ENCODE peak calls at places on chromosomes 5 and 9, in four cellular contexts. R, O, S and X are unnamed samples.

GRCh38 chr9:114677418-114677817 is 4.6 kb downstream of the TEX48 start:
- DNase-seq in R (no peak), O (no peak), S (no peak), X (no peak)

GRCh38 chr5:121430538-121430937 is 421.1 kb upstream of the FTMT start:
- DNase-seq in O (no peak), R (no peak), S (no peak), X (no peak)

GRCh38 chr5:32233696-32234447 is 59.8 kb upstream of the GOLPH3 start:
- DNase-seq in R (no peak), O (no peak), S (no peak), X (no peak)

GRCh38 chr5:180133060-180133459 is 61.5 kb upstream of the RNF130 start:
- DNase-seq in S (no peak), R (no peak), O (no peak), X (no peak)

GRCh38 chr5:149593370-149593769 is 12.1 kb downstream of the ARHGEF37 start:
- DNase-seq in R (no peak), O (no peak), S (no peak), X (no peak)

GRCh38 chr9:33257276-33257675 is 7.2 kb downstream of the BAG1 start:
- DNase-seq in O (no peak), S (no peak), R (no peak), X (no peak)

GRCh38 chr9:95816716-95817115 is 58.8 kb upstream of the ERCC6L2 start:
- DNase-seq in S (no peak), R (no peak), O (no peak), X (no peak)

GRCh38 chr9:77427256-77427927 is 220.7 kb downstream of the GNA14 start:
- DNase-seq in R (no peak), S (no peak), O (no peak), X (no peak)

GRCh38 chr9:17578911-17579793 is at the start of gene SH3GL2:
- DNase-seq in R (peak; percentile 44), S (no peak), O (peak; percentile 94), X (no peak)

GRCh38 chr5:82939326-82939725 is 137.9 kb downstream of the TMEM167A start:
- DNase-seq in R (no peak), O (no peak), S (no peak), X (no peak)

GRCh38 chr5:24364711-24365110 is 280.1 kb downstream of the CDH10 start:
- DNase-seq in R (no peak), O (no peak), S (no peak), X (no peak)

GRCh38 chr9:136668983-136669790 is 6.5 kb downstream of the EGFL7 start:
- DNase-seq in O (no peak), R (no peak), S (no peak), X (no peak)

GRCh38 chr5:14753947-14754346 is 89.4 kb downstream of the OTULIN start:
- DNase-seq in O (no peak), S (no peak), R (peak; percentile 46), X (no peak)

GRCh38 chr5:60687927-60688720 is 11.8 kb downstream of the DEPDC1B start:
- DNase-seq in S (no peak), O (no peak), R (no peak), X (no peak)

GRCh38 chr5:135031146-135031812 is 2.7 kb downstream of the PITX1 start:
- DNase-seq in O (peak; percentile 84), S (no peak), R (no peak), X (no peak)

GRCh38 chr5:171810217-171810616 is 24.6 kb downstream of the SMIM23 start:
- DNase-seq in R (no peak), O (no peak), S (no peak), X (no peak)

GRCh38 chr5:115961413-115962238 is 649 bp upstream of the LVRN start:
- DNase-seq in O (peak; percentile 35), S (no peak), R (no peak), X (no peak)

GRCh38 chr5:66255702-66256101 is 111.6 kb downstream of the SREK1 start:
- DNase-seq in S (no peak), R (no peak), O (no peak), X (no peak)

GRCh38 chr9:132078369-132079356 is 1.0 kb downstream of the MED27 start:
- DNase-seq in R (no peak), S (no peak), O (no peak), X (peak; percentile 61)

GRCh38 chr9:72680593-72681317 is 159.3 kb downstream of the TMC1 start:
- DNase-seq in S (no peak), R (no peak), O (peak; percentile 77), X (no peak)

GRCh38 chr5:143031781-143032724 is 261.9 kb downstream of the ARHGAP26 start:
- DNase-seq in O (no peak), S (no peak), R (no peak), X (no peak)

GRCh38 chr9:121992571-121993212 is 100.4 kb downstream of the TTLL11 start:
- DNase-seq in O (peak; percentile 55), S (peak; percentile 15), R (peak; percentile 30), X (peak; percentile 59)

GRCh38 chr5:158979749-158980521 is 119.8 kb downstream of the EBF1 start:
- DNase-seq in S (no peak), O (no peak), R (peak; percentile 74), X (no peak)

GRCh38 chr5:31365776-31366175 is 166.1 kb downstream of the DROSHA start:
- DNase-seq in S (no peak), R (no peak), O (no peak), X (no peak)